ENCODE peak calls at places on chromosomes 16 and 17, in four cellular contexts. C is body of pancreas, O is esophagus squamous epithelium, R is tibial artery. J is an unnamed sample. For H3K4me1, the result is how much of the 10 kb centered on the place peaks cover.

GRCh38 chr17:29929006-29929543 is 953 bp downstream of the SSH2 start:
- DNase-seq in C (peak), O (no peak), R (no peak), J (peak)

GRCh38 chr16:81500833-81501521 is 56.4 kb downstream of the CMIP start:
- DNase-seq in C (no peak), O (no peak), R (peak), J (no peak)

GRCh38 chr17:80082403-80083135 is 18.8 kb upstream of the GAA start:
- DNase-seq in C (peak), O (no peak), R (peak), J (peak)

GRCh38 chr17:42553866-42554249 is 1.1 kb downstream of the HSD17B1 start:
- DNase-seq in C (peak), O (no peak), R (no peak), J (peak)

GRCh38 chr17:32564325-32564724 is 77.5 kb downstream of the CDK5R1 start:
- DNase-seq in C (no peak), O (no peak), R (no peak), J (no peak)

GRCh38 chr17:57530508-57530907 is 214.6 kb downstream of the CCDC182 start:
- DNase-seq in C (no peak), O (no peak), R (no peak), J (no peak)

GRCh38 chr17:29848737-29849136 is 81.3 kb downstream of the SSH2 start:
- DNase-seq in C (no peak), O (no peak), R (no peak), J (no peak)

GRCh38 chr16:87556941-87557459 is 45.3 kb upstream of the JPH3 start:
- DNase-seq in C (no peak), O (no peak), R (peak), J (peak)

GRCh38 chr17:57569860-57570259 is 175.2 kb downstream of the CCDC182 start:
- DNase-seq in C (no peak), O (no peak), R (no peak), J (no peak)

GRCh38 chr17:82034371-82035011 is 3.0 kb downstream of the DCXR start:
- DNase-seq in C (no peak), O (no peak), R (no peak), J (no peak)

GRCh38 chr17:57579245-57579644 is 165.9 kb downstream of the CCDC182 start:
- DNase-seq in C (no peak), O (no peak), R (no peak), J (no peak)

GRCh38 chr16:85627102-85627834 is 14.1 kb downstream of the GSE1 start:
- DNase-seq in C (no peak), O (no peak), R (no peak), J (no peak)

GRCh38 chr17:80263253-80264047 is 2.8 kb downstream of the RNF213 start:
- DNase-seq in C (peak), O (peak), R (peak), J (peak)

GRCh38 chr17:79982986-79983385 is 52.7 kb downstream of the TBC1D16 start:
- DNase-seq in C (peak), O (no peak), R (peak), J (peak)

GRCh38 chr17:79901131-79901530 is 61.9 kb upstream of the CBX4 start:
- DNase-seq in C (no peak), O (no peak), R (peak), J (no peak)

GRCh38 chr17:49464049-49464448 is 31.0 kb upstream of the NGFR start:
- DNase-seq in C (no peak), O (no peak), R (no peak), J (no peak)

GRCh38 chr16:89586853-89587252 is 11.3 kb downstream of the CPNE7 start:
- DNase-seq in C (no peak), O (no peak), R (no peak), J (no peak)

GRCh38 chr17:79997004-79997673 is 38.5 kb downstream of the TBC1D16 start:
- DNase-seq in C (no peak), O (peak), R (no peak), J (no peak)

GRCh38 chr16:65318138-65318537 is 196.3 kb upstream of the CDH11 start:
- DNase-seq in C (no peak), O (no peak), R (no peak), J (no peak)

GRCh38 chr17:67471118-67471517 is 94.0 kb downstream of the PITPNC1 start:
- DNase-seq in C (no peak), O (no peak), R (no peak), J (no peak)

GRCh38 chr17:18987862-18988545 is 16.6 kb downstream of the FAM83G start:
- DNase-seq in C (no peak), O (no peak), R (no peak), J (no peak)

GRCh38 chr17:7314719-7315569 is at the start of gene GPS2:
- DNase-seq in C (peak), O (peak), R (peak), J (peak)

GRCh38 chr17:35879748-35880654 is at the start of gene CCL5:
- DNase-seq in C (peak), O (no peak), R (no peak), J (no peak)

GRCh38 chr16:10003486-10003885 is 178.7 kb downstream of the GRIN2A start:
- DNase-seq in C (no peak), O (no peak), R (no peak), J (no peak)

GRCh38 chr16:2275476-2276450 is 7.8 kb upstream of the RNPS1 start:
- DNase-seq in C (no peak), O (no peak), R (no peak), J (no peak)

GRCh38 chr16:47057631-47057996 is 84.1 kb upstream of the DNAJA2 start:
- DNase-seq in C (no peak), O (no peak), R (peak), J (no peak)

GRCh38 chr16:87496101-87496801 is 3.4 kb upstream of the ZCCHC14 start:
- DNase-seq in C (no peak), O (no peak), R (no peak), J (no peak)

GRCh38 chr16:71412270-71413160 is 29.3 kb downstream of the TLE7 start:
- DNase-seq in C (peak), O (no peak), R (no peak), J (peak)

GRCh38 chr17:2853111-2853721 is 57.0 kb downstream of the RAP1GAP2 start:
- DNase-seq in C (peak), O (no peak), R (peak), J (peak)

GRCh38 chr16:3577302-3577752 is at the start of gene NLRC3:
- DNase-seq in C (no peak), O (no peak), R (no peak), J (no peak)

GRCh38 chr16:84673561-84673960 is 25.2 kb downstream of the KLHL36 start:
- DNase-seq in C (no peak), O (no peak), R (no peak), J (no peak)

GRCh38 chr17:64507418-64507766 is 615 bp downstream of the CEP95 start:
- DNase-seq in C (peak), O (no peak), R (no peak), J (no peak)

GRCh38 chr16:87365021-87365713 is 18.4 kb downstream of the FBXO31 start:
- DNase-seq in C (no peak), O (no peak), R (no peak), J (no peak)

GRCh38 chr16:87056083-87056482 is 261.1 kb downstream of the C16orf95 start:
- DNase-seq in C (no peak), O (no peak), R (peak), J (no peak)

GRCh38 chr17:74737299-74738050 is 419 bp downstream of the RAB37 start:
- DNase-seq in C (no peak), O (no peak), R (no peak), J (no peak)

GRCh38 chr16:66903544-66904427 is 14.9 kb downstream of the CDH16 start:
- DNase-seq in C (no peak), O (no peak), R (no peak), J (no peak)

GRCh38 chr16:66904428-66904845 is 14.2 kb downstream of the CDH16 start:
- DNase-seq in C (no peak), O (no peak), R (no peak), J (no peak)

GRCh38 chr16:66905633-66906539 is 12.8 kb downstream of the CDH16 start:
- DNase-seq in C (peak), O (no peak), R (no peak), J (peak)

GRCh38 chr16:66906916-66907836 is 11.5 kb downstream of the CDH16 start:
- DNase-seq in C (no peak), O (no peak), R (no peak), J (no peak)

DNA sequence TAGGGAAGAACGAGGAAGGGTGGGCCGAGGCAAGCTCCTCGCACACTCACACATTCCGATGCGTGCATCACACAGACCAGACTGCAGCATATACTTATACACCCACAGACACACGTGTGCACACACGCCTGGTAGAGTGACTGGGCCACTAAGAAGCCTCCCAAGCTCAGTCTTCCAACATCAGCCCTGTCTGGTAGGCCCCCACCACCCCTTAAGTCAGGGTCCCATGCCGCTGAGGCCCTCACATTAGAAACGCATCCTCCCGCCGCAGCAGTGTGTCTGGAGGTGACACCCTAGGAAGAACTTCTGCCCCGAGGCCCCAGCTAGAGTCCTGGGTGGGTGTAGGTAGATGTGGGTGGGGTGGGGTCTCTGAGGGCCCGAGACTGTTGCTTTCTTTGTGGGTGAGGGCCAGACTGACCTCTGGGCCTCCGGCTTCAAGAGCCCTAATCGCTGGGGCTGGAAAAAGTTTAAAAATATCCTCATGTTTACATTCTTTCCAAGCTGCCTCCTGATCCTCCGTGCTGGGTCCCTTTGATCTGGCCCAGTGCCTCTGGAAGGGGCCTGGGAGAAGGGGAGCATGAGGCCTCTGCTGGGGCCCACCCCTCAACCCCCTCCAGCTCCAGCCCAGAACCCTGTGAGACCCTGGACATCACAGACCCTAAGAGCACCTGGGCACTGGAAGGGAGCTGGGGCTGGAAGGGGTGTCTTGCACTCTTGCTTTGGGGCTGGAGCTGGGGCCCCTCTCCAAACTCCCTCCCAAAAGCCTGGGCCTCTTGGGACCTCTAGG is 13.6 kb downstream of the CDH16 start:
- DNase-seq in C (no peak), O (no peak), R (peak), J (no peak)
- H3K27ac ChIP-seq in C (peak), O (peak), R (peak), J (no peak)

GRCh38 chr16:67917852-67918236 is 13.8 kb downstream of the CTRL start:
- DNase-seq in C (no peak), O (no peak), R (no peak), J (peak)
- H3K4me3 ChIP-seq in C (no peak), O (no peak), R (no peak), J (no peak)

GRCh38 chr17:45310380-45311324 is 6.2 kb downstream of the MAP3K14 start:
- DNase-seq in C (peak), O (no peak), R (no peak), J (peak)
- H3K4me1 ChIP-seq in C (half or more), O (half or more), R (under half), J (half or more)

DNA sequence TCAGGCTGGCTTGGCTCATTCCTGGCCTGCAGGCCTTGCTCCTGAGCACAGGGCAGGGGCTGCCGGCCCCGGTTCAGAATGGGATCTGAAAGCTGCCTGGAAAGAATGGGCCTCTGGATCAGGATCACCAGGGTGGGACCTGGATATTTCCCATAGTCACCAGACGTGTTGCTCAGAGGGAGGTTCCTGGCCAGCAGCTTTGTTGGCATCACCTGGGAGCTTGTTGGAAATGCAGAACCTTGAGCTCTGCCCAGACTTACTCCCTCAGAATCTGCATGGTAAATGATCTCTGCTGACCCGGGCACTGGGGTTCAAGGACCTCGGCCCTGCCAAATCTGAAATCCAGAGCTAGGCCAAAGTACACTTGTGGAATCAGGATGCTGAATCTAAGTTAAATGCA is 29.5 kb upstream of the MED9 start:
- DNase-seq in C (no peak), O (no peak), R (no peak), J (no peak)
- H3K27ac ChIP-seq in C (peak), O (no peak), R (no peak), J (no peak)

GRCh38 chr17:45043268-45043681 is 8.2 kb downstream of the DCAKD start:
- DNase-seq in C (no peak), O (no peak), R (peak), J (peak)
- H3K4me3 ChIP-seq in C (no peak), O (peak), R (no peak), J (no peak)

DNA sequence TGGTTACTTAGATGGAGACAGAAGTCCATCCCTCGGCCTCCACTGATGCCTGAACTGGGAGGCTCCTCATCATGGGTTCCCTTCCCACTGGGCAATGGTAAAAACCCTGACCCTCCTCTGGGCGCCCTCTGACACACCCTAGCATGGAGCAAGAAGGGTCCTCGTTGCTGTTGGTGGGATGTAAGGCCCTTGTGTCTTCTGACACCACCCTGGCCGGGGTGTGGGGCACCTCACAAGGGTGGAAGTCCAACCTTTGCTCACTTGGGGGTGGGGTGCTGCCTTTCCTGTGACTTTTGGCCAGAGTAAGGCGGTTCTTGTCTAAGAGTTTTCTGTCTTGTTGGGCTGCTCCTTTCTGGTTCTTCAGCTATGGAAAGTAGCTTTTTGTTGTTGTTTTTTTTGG is 28.7 kb downstream of the MPRIP start:
- DNase-seq in C (no peak), O (no peak), R (peak), J (no peak)
- H3K4me1 ChIP-seq in C (under half), O (under half), R (under half), J (under half)